ENCODE peak calls at places on chromosomes 16 and 17, in nine cellular contexts. J is activated CD8-positive, alpha-beta T cell treated with anti-CD3 and anti-CD28 coated beads for 36 hours; U is NCI-H345; I is G401; L is spleen; S is SK-MEL-5; Y is fibroblast of the conjunctiva; O is C1 segment of cervical spinal cord; V is NCI-H2029. A is an unnamed sample.

GRCh38 chr16:12231666-12232065 is 255.1 kb downstream of the SNX29 start:
- DNase-seq in J (no peak), U (no peak), I (no peak), L (no peak), S (no peak), Y (no peak), O (no peak), V (no peak), A (no peak)

GRCh38 chr16:9328386-9328785 is 236.9 kb downstream of the HAPSTR1 start:
- DNase-seq in J (no peak), U (no peak), I (no peak), L (no peak), S (no peak), Y (no peak), O (no peak), V (no peak), A (no peak)

GRCh38 chr17:28057731-28058246 is 15.3 kb downstream of the NLK start:
- DNase-seq in J (no peak), U (no peak), I (no peak), L (no peak), S (no peak), Y (no peak), O (no peak), V (no peak), A (no peak)

GRCh38 chr16:2799205-2799851 is 1.1 kb downstream of the PRSS41 start:
- DNase-seq in J (no peak), U (no peak), I (no peak), L (peak; percentile 45), S (no peak), Y (no peak), O (no peak), V (no peak), A (no peak)

GRCh38 chr17:76121932-76122383 is 18.4 kb upstream of the EXOC7 start:
- DNase-seq in J (peak; percentile 40), U (no peak), I (no peak), L (peak; percentile 82), S (no peak), Y (no peak), O (no peak), V (no peak), A (no peak)

GRCh38 chr17:75315541-75316243 is 26.5 kb upstream of the SLC25A19 start:
- DNase-seq in J (peak; percentile 68), U (no peak), I (no peak), L (no peak), S (no peak), Y (no peak), O (no peak), V (no peak), A (no peak)

GRCh38 chr16:85042606-85043005 is 15.0 kb downstream of the KIAA0513 start:
- DNase-seq in J (no peak), U (no peak), I (peak; percentile 90), L (no peak), S (no peak), Y (no peak), O (no peak), V (no peak), A (no peak)

GRCh38 chr16:48081656-48082055 is 74.1 kb downstream of the ABCC12 start:
- DNase-seq in J (no peak), U (no peak), I (no peak), L (no peak), S (no peak), Y (peak; percentile 61), O (no peak), V (peak; percentile 6), A (peak; percentile 54)

GRCh38 chr17:29251969-29252866 is 5.6 kb downstream of the CRYBA1 start:
- DNase-seq in J (no peak), U (no peak), I (peak; percentile 39), L (no peak), S (peak; percentile 51), Y (peak; percentile 35), O (no peak), V (no peak), A (peak; percentile 38)

GRCh38 chr17:4559139-4559791 is 1.1 kb downstream of the GGT6 start:
- DNase-seq in J (no peak), U (no peak), I (no peak), L (peak; percentile 73), S (no peak), Y (no peak), O (no peak), V (no peak), A (no peak)

GRCh38 chr17:69427486-69428197 is 13.1 kb downstream of the MAP2K6 start:
- DNase-seq in J (no peak), U (no peak), I (no peak), L (no peak), S (no peak), Y (no peak), O (no peak), V (no peak), A (no peak)

GRCh38 chr17:37779554-37779953 is 34.7 kb upstream of the HNF1B start:
- DNase-seq in J (no peak), U (no peak), I (no peak), L (no peak), S (no peak), Y (peak; percentile 28), O (no peak), V (no peak), A (no peak)

GRCh38 chr16:77700846-77701245 is 21.5 kb upstream of the NUDT7 start:
- DNase-seq in J (no peak), U (no peak), I (no peak), L (no peak), S (no peak), Y (no peak), O (no peak), V (no peak), A (no peak)

GRCh38 chr17:58337600-58338453 is 9.2 kb upstream of the TSPOAP1 start:
- DNase-seq in J (peak; percentile 98), U (no peak), I (peak; percentile 9), L (peak; percentile 99), S (no peak), Y (peak; percentile 16), O (peak; percentile 20), V (no peak), A (no peak)

GRCh38 chr16:72094266-72094610 is 591 bp downstream of the DHX38 start:
- DNase-seq in J (peak; percentile 77), U (no peak), I (no peak), L (no peak), S (no peak), Y (no peak), O (no peak), V (no peak), A (peak; percentile 5)

GRCh38 chr17:34580685-34581445 is 1.5 kb downstream of the TMEM132E start:
- DNase-seq in J (peak; percentile 10), U (peak; percentile 36), I (peak; percentile 25), L (no peak), S (no peak), Y (no peak), O (peak; percentile 53), V (no peak), A (no peak)

GRCh38 chr16:88726408-88726749 is 20.1 kb downstream of the CTU2 start:
- DNase-seq in J (no peak), U (no peak), I (no peak), L (no peak), S (no peak), Y (no peak), O (no peak), V (no peak), A (no peak)

GRCh38 chr17:68460715-68461114 is 3.4 kb upstream of the WIPI1 start:
- DNase-seq in J (peak; percentile 72), U (no peak), I (no peak), L (no peak), S (no peak), Y (no peak), O (no peak), V (no peak), A (no peak)

GRCh38 chr17:44982113-44982702 is 14.1 kb upstream of the C1QL1 start:
- DNase-seq in J (no peak), U (no peak), I (no peak), L (no peak), S (no peak), Y (no peak), O (no peak), V (no peak), A (no peak)

GRCh38 chr17:51805765-51806164 is 352.7 kb downstream of the CA10 start:
- DNase-seq in J (no peak), U (peak; percentile 75), I (no peak), L (no peak), S (no peak), Y (no peak), O (no peak), V (peak; percentile 79), A (no peak)

GRCh38 chr16:56312556-56312955 is 112.8 kb downstream of the AMFR start:
- DNase-seq in J (no peak), U (no peak), I (no peak), L (peak; percentile 61), S (no peak), Y (no peak), O (no peak), V (no peak), A (no peak)

GRCh38 chr17:40617678-40618240 is 29.9 kb downstream of the SMARCE1 start:
- DNase-seq in J (no peak), U (no peak), I (no peak), L (no peak), S (no peak), Y (peak; percentile 12), O (no peak), V (no peak), A (no peak)

GRCh38 chr17:75970011-75970523 is 8.9 kb downstream of the ACOX1 start:
- DNase-seq in J (no peak), U (no peak), I (no peak), L (no peak), S (no peak), Y (no peak), O (no peak), V (no peak), A (no peak)

GRCh38 chr17:3762922-3763776 is 37.8 kb downstream of the ITGAE start:
- DNase-seq in J (peak; percentile 79), U (no peak), I (no peak), L (no peak), S (no peak), Y (no peak), O (no peak), V (no peak), A (no peak)

GRCh38 chr16:87382023-87382785 is 1.4 kb downstream of the FBXO31 start:
- DNase-seq in J (no peak), U (no peak), I (no peak), L (no peak), S (no peak), Y (no peak), O (no peak), V (no peak), A (no peak)

GRCh38 chr17:67469208-67469980 is 92.3 kb downstream of the PITPNC1 start:
- DNase-seq in J (peak; percentile 80), U (no peak), I (no peak), L (no peak), S (no peak), Y (no peak), O (no peak), V (peak; percentile 37), A (no peak)

GRCh38 chr16:65510850-65511249 is 389.0 kb upstream of the CDH11 start:
- DNase-seq in J (no peak), U (no peak), I (no peak), L (no peak), S (no peak), Y (no peak), O (no peak), V (no peak), A (no peak)

GRCh38 chr16:29811896-29812665 is at the start of gene PRRT2:
- DNase-seq in J (peak; percentile 66), U (peak; percentile 72), I (peak; percentile 90), L (peak; percentile 89), S (no peak), Y (no peak), O (peak; percentile 53), V (no peak), A (no peak)

GRCh38 chr16:84483882-84484565 is 20.4 kb downstream of the MEAK7 start:
- DNase-seq in J (no peak), U (no peak), I (no peak), L (peak; percentile 66), S (no peak), Y (no peak), O (no peak), V (no peak), A (no peak)

GRCh38 chr17:11692688-11693087 is 94.4 kb downstream of the DNAH9 start:
- DNase-seq in J (no peak), U (no peak), I (no peak), L (no peak), S (no peak), Y (no peak), O (no peak), V (no peak), A (no peak)

GRCh38 chr17:50055426-50056216 is at the start of gene ITGA3:
- DNase-seq in J (peak; percentile 68), U (peak; percentile 92), I (peak; percentile 83), L (peak; percentile 82), S (peak; percentile 66), Y (peak; percentile 61), O (peak; percentile 20), V (peak; percentile 67), A (peak; percentile 56)